ENCODE peak calls at places on chromosomes 16 and 17, in five cellular contexts. U is esophagus mucosa, P is WTC11, V is upper lobe of right lung, J is IMR-90. Y is an unnamed sample.

GRCh38 chr17:45863857-45864654 is 19.4 kb downstream of the SPPL2C start:
- ATAC-seq in V (no peak), U (no peak), J (no peak), P (no peak), Y (no peak)

GRCh38 chr17:5486206-5487124 is at the start of gene MIS12:
- ATAC-seq in P (peak; percentile 95), V (peak; percentile 97), J (peak; percentile 94), U (peak; percentile 97), Y (peak; percentile 98)

GRCh38 chr17:43766413-43767052 is 7.9 kb upstream of the SOST start:
- ATAC-seq in P (peak; percentile 50), U (no peak), V (peak; percentile 54), J (peak; percentile 56), Y (no peak)

GRCh38 chr16:75219838-75220237 is 1.1 kb downstream of the CTRB1 start:
- ATAC-seq in U (no peak), J (no peak), P (no peak), V (no peak), Y (no peak)

GRCh38 chr17:705011-705410 is 9.6 kb downstream of the VPS53 start:
- ATAC-seq in P (no peak), V (no peak), J (no peak), U (no peak), Y (no peak)

GRCh38 chr17:27558842-27559505 is 72.0 kb upstream of the LGALS9 start:
- ATAC-seq in P (no peak), U (no peak), J (no peak), V (peak; percentile 58), Y (no peak)

GRCh38 chr17:34370997-34371395 is 8.0 kb upstream of the CCL1 start:
- ATAC-seq in J (peak; percentile 42), U (peak; percentile 57), P (no peak), V (no peak), Y (peak; percentile 81)

GRCh38 chr17:82048571-82048971 is 3.0 kb downstream of the RFNG start:
- ATAC-seq in J (no peak), U (no peak), P (no peak), V (no peak), Y (no peak)

GRCh38 chr16:57426356-57426755 is 20.8 kb downstream of the CIAPIN1 start:
- ATAC-seq in U (no peak), J (no peak), V (no peak), P (no peak), Y (no peak)

GRCh38 chr17:80803451-80804428 is 187.9 kb upstream of the CHMP6 start:
- ATAC-seq in P (no peak), V (no peak), U (no peak), J (no peak), Y (no peak)

GRCh38 chr16:74304164-74304834 is 7.7 kb downstream of the PSMD7 start:
- ATAC-seq in V (no peak), U (no peak), J (no peak), P (peak; percentile 48), Y (no peak)

GRCh38 chr16:19604911-19605310 is 49.4 kb downstream of the VPS35L start:
- ATAC-seq in U (no peak), P (no peak), J (no peak), V (no peak), Y (no peak)

GRCh38 chr17:9322298-9322697 is 253.3 kb downstream of the STX8 start:
- ATAC-seq in J (no peak), P (no peak), U (no peak), V (no peak), Y (no peak)

Y was measured in stimulated activated memory B cell treated with anti-CD40 and anti-IgM and Interleukin-4, amounts not matched to agents 10 μg/mL and 1 μg/mL and 100 μg/mL, for 72 hours.